ENCODE peak calls at places on chromosomes 4 and X, in eight cellular contexts. One of them, this sample, is unnamed.

GRCh38 chrX:41734530-41734929 is 10.5 kb downstream of the GPR82 start:
- DNase-seq in kidney epithelial cell: no peak
- DNase-seq in fibroblast of pulmonary artery: peak; percentile 33
- DNase-seq in tibial nerve: no peak
- DNase-seq in endothelial cell of umbilical vein: peak; percentile 3
- DNase-seq in body of pancreas: no peak
- DNase-seq in pancreas: no peak
- DNase-seq in cardiac fibroblast: peak; percentile 35
- DNase-seq in this sample: peak; percentile 29

GRCh38 chr4:102399021-102399420 is 53.7 kb upstream of the SLC39A8 start:
- DNase-seq in kidney epithelial cell: no peak
- DNase-seq in fibroblast of pulmonary artery: no peak
- DNase-seq in tibial nerve: no peak
- DNase-seq in endothelial cell of umbilical vein: no peak
- DNase-seq in body of pancreas: no peak
- DNase-seq in pancreas: no peak
- DNase-seq in cardiac fibroblast: no peak
- DNase-seq in this sample: no peak

GRCh38 chrX:44494357-44494756 is 48.3 kb downstream of the FUNDC1 start:
- DNase-seq in kidney epithelial cell: no peak
- DNase-seq in fibroblast of pulmonary artery: no peak
- DNase-seq in tibial nerve: no peak
- DNase-seq in endothelial cell of umbilical vein: no peak
- DNase-seq in body of pancreas: no peak
- DNase-seq in pancreas: no peak
- DNase-seq in cardiac fibroblast: no peak
- DNase-seq in this sample: no peak

GRCh38 chr4:2393353-2394270 is 24.8 kb downstream of the ZFYVE28 start:
- DNase-seq in kidney epithelial cell: no peak
- DNase-seq in fibroblast of pulmonary artery: peak; percentile 26
- DNase-seq in tibial nerve: no peak
- DNase-seq in endothelial cell of umbilical vein: no peak
- DNase-seq in body of pancreas: peak; percentile 75
- DNase-seq in pancreas: peak; percentile 82
- DNase-seq in cardiac fibroblast: peak; percentile 30
- DNase-seq in this sample: peak; percentile 29

GRCh38 chrX:154380153-154380552 is 1.1 kb downstream of the EMD start:
- DNase-seq in kidney epithelial cell: no peak
- DNase-seq in fibroblast of pulmonary artery: no peak
- DNase-seq in tibial nerve: no peak
- DNase-seq in endothelial cell of umbilical vein: no peak
- DNase-seq in body of pancreas: peak; percentile 64
- DNase-seq in pancreas: no peak
- DNase-seq in cardiac fibroblast: no peak
- DNase-seq in this sample: no peak

GRCh38 chr4:43296946-43297528 is 404.5 kb downstream of the GRXCR1 start:
- DNase-seq in kidney epithelial cell: no peak
- DNase-seq in fibroblast of pulmonary artery: no peak
- DNase-seq in tibial nerve: no peak
- DNase-seq in endothelial cell of umbilical vein: no peak
- DNase-seq in body of pancreas: no peak
- DNase-seq in pancreas: no peak
- DNase-seq in cardiac fibroblast: no peak
- DNase-seq in this sample: no peak

GRCh38 chr4:16125571-16126445 is 42.0 kb upstream of the PROM1 start:
- DNase-seq in kidney epithelial cell: peak; percentile 10
- DNase-seq in fibroblast of pulmonary artery: no peak
- DNase-seq in tibial nerve: no peak
- DNase-seq in endothelial cell of umbilical vein: no peak
- DNase-seq in body of pancreas: no peak
- DNase-seq in pancreas: no peak
- DNase-seq in cardiac fibroblast: no peak
- DNase-seq in this sample: no peak

GRCh38 chrX:70452143-70452733 is 7.6 kb downstream of the DLG3 start:
- DNase-seq in kidney epithelial cell: no peak
- DNase-seq in fibroblast of pulmonary artery: peak; percentile 44
- DNase-seq in tibial nerve: peak; percentile 44
- DNase-seq in endothelial cell of umbilical vein: peak; percentile 39
- DNase-seq in body of pancreas: peak; percentile 70
- DNase-seq in pancreas: peak; percentile 82
- DNase-seq in cardiac fibroblast: peak; percentile 53
- DNase-seq in this sample: peak; percentile 38

GRCh38 chr4:184097240-184097619 is 120.4 kb downstream of the ENPP6 start:
- DNase-seq in kidney epithelial cell: no peak
- DNase-seq in fibroblast of pulmonary artery: no peak
- DNase-seq in tibial nerve: peak; percentile 47
- DNase-seq in endothelial cell of umbilical vein: no peak
- DNase-seq in body of pancreas: no peak
- DNase-seq in pancreas: no peak
- DNase-seq in cardiac fibroblast: peak; percentile 3
- DNase-seq in this sample: no peak

GRCh38 chr4:168433576-168433975 is 46.7 kb downstream of the DDX60L start:
- DNase-seq in kidney epithelial cell: no peak
- DNase-seq in fibroblast of pulmonary artery: peak; percentile 47
- DNase-seq in tibial nerve: no peak
- DNase-seq in endothelial cell of umbilical vein: peak; percentile 74
- DNase-seq in body of pancreas: no peak
- DNase-seq in pancreas: no peak
- DNase-seq in cardiac fibroblast: peak; percentile 34
- DNase-seq in this sample: no peak

GRCh38 chrX:74540635-74541249 is 73.7 kb downstream of the RLIM start:
- DNase-seq in kidney epithelial cell: no peak
- DNase-seq in fibroblast of pulmonary artery: no peak
- DNase-seq in tibial nerve: no peak
- DNase-seq in endothelial cell of umbilical vein: no peak
- DNase-seq in body of pancreas: no peak
- DNase-seq in pancreas: no peak
- DNase-seq in cardiac fibroblast: no peak
- DNase-seq in this sample: no peak

GRCh38 chrX:43861750-43862149 is 20.5 kb downstream of the MAOB start:
- DNase-seq in kidney epithelial cell: no peak
- DNase-seq in fibroblast of pulmonary artery: no peak
- DNase-seq in tibial nerve: no peak
- DNase-seq in endothelial cell of umbilical vein: no peak
- DNase-seq in body of pancreas: no peak
- DNase-seq in pancreas: no peak
- DNase-seq in cardiac fibroblast: no peak
- DNase-seq in this sample: no peak

GRCh38 chrX:30913556-30913955 is 24.5 kb upstream of the TAB3 start:
- DNase-seq in kidney epithelial cell: no peak
- DNase-seq in fibroblast of pulmonary artery: no peak
- DNase-seq in tibial nerve: no peak
- DNase-seq in endothelial cell of umbilical vein: no peak
- DNase-seq in body of pancreas: no peak
- DNase-seq in pancreas: no peak
- DNase-seq in cardiac fibroblast: no peak
- DNase-seq in this sample: no peak

GRCh38 chrX:19566359-19567141 is 51.2 kb upstream of the MAP3K15 start:
- DNase-seq in kidney epithelial cell: no peak
- DNase-seq in fibroblast of pulmonary artery: peak; percentile 72
- DNase-seq in tibial nerve: no peak
- DNase-seq in endothelial cell of umbilical vein: peak; percentile 1
- DNase-seq in body of pancreas: no peak
- DNase-seq in pancreas: no peak
- DNase-seq in cardiac fibroblast: peak; percentile 67
- DNase-seq in this sample: peak; percentile 64

GRCh38 chrX:109714340-109714958 is 18.6 kb downstream of the ACSL4 start:
- DNase-seq in kidney epithelial cell: peak; percentile 50
- DNase-seq in fibroblast of pulmonary artery: peak; percentile 72
- DNase-seq in tibial nerve: no peak
- DNase-seq in endothelial cell of umbilical vein: peak; percentile 50
- DNase-seq in body of pancreas: no peak
- DNase-seq in pancreas: no peak
- DNase-seq in cardiac fibroblast: peak; percentile 52
- DNase-seq in this sample: peak; percentile 60

GRCh38 chr4:78599931-78600375 is 48.4 kb downstream of the ANXA3 start:
- DNase-seq in kidney epithelial cell: no peak
- DNase-seq in fibroblast of pulmonary artery: peak; percentile 55
- DNase-seq in tibial nerve: no peak
- DNase-seq in endothelial cell of umbilical vein: peak; percentile 83
- DNase-seq in body of pancreas: no peak
- DNase-seq in pancreas: no peak
- DNase-seq in cardiac fibroblast: peak; percentile 64
- DNase-seq in this sample: no peak

GRCh38 chrX:25531096-25531495 is 515.3 kb upstream of the ARX start:
- DNase-seq in kidney epithelial cell: no peak
- DNase-seq in fibroblast of pulmonary artery: peak; percentile 48
- DNase-seq in tibial nerve: no peak
- DNase-seq in endothelial cell of umbilical vein: no peak
- DNase-seq in body of pancreas: no peak
- DNase-seq in pancreas: no peak
- DNase-seq in cardiac fibroblast: peak; percentile 24
- DNase-seq in this sample: no peak

GRCh38 chr4:3026531-3026930 is 47.8 kb downstream of the HTT-AS start:
- DNase-seq in kidney epithelial cell: no peak
- DNase-seq in fibroblast of pulmonary artery: no peak
- DNase-seq in tibial nerve: no peak
- DNase-seq in endothelial cell of umbilical vein: no peak
- DNase-seq in body of pancreas: no peak
- DNase-seq in pancreas: no peak
- DNase-seq in cardiac fibroblast: no peak
- DNase-seq in this sample: no peak

GRCh38 chrX:139554991-139555675 is 24.6 kb downstream of the F9 start:
- DNase-seq in kidney epithelial cell: no peak
- DNase-seq in fibroblast of pulmonary artery: no peak
- DNase-seq in tibial nerve: no peak
- DNase-seq in endothelial cell of umbilical vein: no peak
- DNase-seq in body of pancreas: no peak
- DNase-seq in pancreas: peak; percentile 51
- DNase-seq in cardiac fibroblast: no peak
- DNase-seq in this sample: no peak
- TF ChIP-seq CTCF in kidney epithelial cell: no peak
- TF ChIP-seq CTCF in fibroblast of pulmonary artery: no peak
- TF ChIP-seq CTCF in tibial nerve: no peak
- TF ChIP-seq CTCF in endothelial cell of umbilical vein: no peak
- TF ChIP-seq CTCF in body of pancreas: no peak
- TF ChIP-seq CTCF in pancreas: no peak
- TF ChIP-seq CTCF in cardiac fibroblast: no peak
- TF ChIP-seq CTCF in this sample: no peak

GRCh38 chrX:47484885-47485284 is 1.9 kb upstream of the ZNF41 start:
- DNase-seq in kidney epithelial cell: no peak
- DNase-seq in fibroblast of pulmonary artery: no peak
- DNase-seq in tibial nerve: no peak
- DNase-seq in endothelial cell of umbilical vein: no peak
- DNase-seq in body of pancreas: no peak
- DNase-seq in pancreas: no peak
- DNase-seq in cardiac fibroblast: no peak
- DNase-seq in this sample: no peak
- H3K4me3 ChIP-seq in kidney epithelial cell: no peak overlapping the region
- H3K4me3 ChIP-seq in fibroblast of pulmonary artery: peak overlapping the region; percentile 62
- H3K4me3 ChIP-seq in tibial nerve: no peak overlapping the region
- H3K4me3 ChIP-seq in endothelial cell of umbilical vein: no peak overlapping the region
- H3K4me3 ChIP-seq in body of pancreas: no peak overlapping the region
- H3K4me3 ChIP-seq in pancreas: no peak overlapping the region
- H3K4me3 ChIP-seq in cardiac fibroblast: no peak overlapping the region
- H3K4me3 ChIP-seq in this sample: peak overlapping the region; percentile 71

GRCh38 chr4:85966308-85966882 is 393.5 kb downstream of the MAPK10 start:
- DNase-seq in kidney epithelial cell: no peak
- DNase-seq in fibroblast of pulmonary artery: peak; percentile 77
- DNase-seq in tibial nerve: no peak
- DNase-seq in endothelial cell of umbilical vein: peak; percentile 49
- DNase-seq in body of pancreas: no peak
- DNase-seq in pancreas: no peak
- DNase-seq in cardiac fibroblast: peak; percentile 75
- DNase-seq in this sample: peak; percentile 89

GRCh38 chr4:85961887-85962286 is 398.0 kb downstream of the MAPK10 start:
- DNase-seq in kidney epithelial cell: no peak
- DNase-seq in fibroblast of pulmonary artery: no peak
- DNase-seq in tibial nerve: no peak
- DNase-seq in endothelial cell of umbilical vein: no peak
- DNase-seq in body of pancreas: no peak
- DNase-seq in pancreas: no peak
- DNase-seq in cardiac fibroblast: no peak
- DNase-seq in this sample: no peak

GRCh38 chr4:85965529-85965928 is 394.3 kb downstream of the MAPK10 start:
- DNase-seq in kidney epithelial cell: no peak
- DNase-seq in fibroblast of pulmonary artery: no peak
- DNase-seq in tibial nerve: no peak
- DNase-seq in endothelial cell of umbilical vein: no peak
- DNase-seq in body of pancreas: no peak
- DNase-seq in pancreas: no peak
- DNase-seq in cardiac fibroblast: no peak
- DNase-seq in this sample: no peak

GRCh38 chr4:85963231-85963630 is 396.6 kb downstream of the MAPK10 start:
- DNase-seq in kidney epithelial cell: no peak
- DNase-seq in fibroblast of pulmonary artery: no peak
- DNase-seq in tibial nerve: no peak
- DNase-seq in endothelial cell of umbilical vein: no peak
- DNase-seq in body of pancreas: no peak
- DNase-seq in pancreas: no peak
- DNase-seq in cardiac fibroblast: no peak
- DNase-seq in this sample: no peak

DNA sequence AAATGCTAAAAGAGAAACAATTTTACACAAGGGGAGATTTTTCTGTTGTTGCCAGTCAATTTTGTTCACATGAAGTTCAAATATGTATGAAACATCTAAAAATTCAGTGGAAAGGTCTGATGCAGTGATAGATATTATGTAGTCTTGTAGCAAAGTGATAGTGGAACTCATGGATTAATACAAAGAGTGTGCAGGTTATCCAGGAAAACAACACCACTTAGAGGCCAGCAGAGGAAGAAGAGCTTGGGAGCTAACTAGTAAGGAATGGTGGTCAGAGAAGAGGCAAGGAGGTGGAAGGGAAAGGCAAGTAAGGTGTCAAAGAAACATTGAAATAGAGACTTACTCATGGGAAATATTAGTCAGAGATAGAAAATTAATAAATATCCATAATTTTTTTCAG is 395.6 kb downstream of the MAPK10 start:
- DNase-seq in kidney epithelial cell: no peak
- DNase-seq in fibroblast of pulmonary artery: peak; percentile 25
- DNase-seq in tibial nerve: no peak
- DNase-seq in endothelial cell of umbilical vein: peak; percentile 28
- DNase-seq in body of pancreas: no peak
- DNase-seq in pancreas: no peak
- DNase-seq in cardiac fibroblast: no peak
- DNase-seq in this sample: no peak
- TF ChIP-seq CTCF in kidney epithelial cell: peak; percentile 32
- TF ChIP-seq CTCF in fibroblast of pulmonary artery: peak; percentile 20
- TF ChIP-seq CTCF in tibial nerve: no peak
- TF ChIP-seq CTCF in endothelial cell of umbilical vein: no peak
- TF ChIP-seq CTCF in body of pancreas: peak; percentile 30
- TF ChIP-seq CTCF in pancreas: no peak
- TF ChIP-seq CTCF in cardiac fibroblast: no peak
- TF ChIP-seq CTCF in this sample: no peak

DNA sequence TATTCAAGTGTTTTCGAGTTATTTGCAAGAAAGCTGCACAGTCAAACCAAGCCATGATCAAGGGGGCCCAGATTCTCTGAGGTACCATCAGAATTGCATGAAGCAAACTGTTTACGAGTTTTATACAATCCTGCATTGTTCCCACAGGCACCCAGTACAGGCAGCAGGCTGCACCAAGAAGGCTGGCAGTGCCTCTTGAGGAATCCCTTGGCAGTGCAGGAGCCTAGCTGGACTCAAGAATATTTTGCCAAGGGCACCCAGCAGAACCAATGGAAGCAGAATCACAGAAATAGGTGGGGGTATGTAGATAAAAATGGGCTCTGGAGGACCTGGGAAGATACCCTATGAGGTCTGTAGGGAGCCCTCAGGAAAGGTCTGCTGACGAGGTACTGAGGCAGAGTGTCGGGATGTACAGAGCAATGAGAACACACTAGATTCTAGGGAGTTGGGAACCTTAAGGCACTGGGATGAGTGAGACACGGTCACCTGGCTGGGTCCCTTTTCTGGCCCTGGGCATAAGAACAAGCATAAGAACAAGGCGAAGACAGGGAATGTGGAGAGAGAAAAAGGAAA is 2.5 kb upstream of the PLP1 start:
- DNase-seq in kidney epithelial cell: no peak
- DNase-seq in fibroblast of pulmonary artery: peak; percentile 76
- DNase-seq in tibial nerve: no peak
- DNase-seq in endothelial cell of umbilical vein: peak; percentile 40
- DNase-seq in body of pancreas: peak; percentile 31
- DNase-seq in pancreas: no peak
- DNase-seq in cardiac fibroblast: peak; percentile 80
- DNase-seq in this sample: peak; percentile 17
- H3K4me3 ChIP-seq in kidney epithelial cell: no peak overlapping the region
- H3K4me3 ChIP-seq in fibroblast of pulmonary artery: no peak overlapping the region
- H3K4me3 ChIP-seq in tibial nerve: no peak overlapping the region
- H3K4me3 ChIP-seq in endothelial cell of umbilical vein: no peak overlapping the region
- H3K4me3 ChIP-seq in body of pancreas: no peak overlapping the region
- H3K4me3 ChIP-seq in pancreas: no peak overlapping the region
- H3K4me3 ChIP-seq in cardiac fibroblast: no peak overlapping the region
- H3K4me3 ChIP-seq in this sample: no peak overlapping the region